ENCODE peak calls at places on chromosome 5, in seven cellular contexts. G is PC-3, D is choroid plexus epithelial cell, I is BJ, M is GM12864, U is HFFc6, K is A673. Y is an unnamed sample.

GRCh38 chr5:150615141-150615699 is 25.2 kb upstream of the SYNPO start:
- DNase-seq in U (no peak), K (peak), M (no peak), D (peak), G (no peak), I (no peak), Y (no peak)

GRCh38 chr5:51651889-51652288 is 268.6 kb downstream of the ISL1 start:
- DNase-seq in I (peak), M (no peak), U (peak), D (no peak), K (peak), G (peak), Y (no peak)

GRCh38 chr5:16609412-16609811 is 7.4 kb downstream of the RETREG1 start:
- DNase-seq in D (no peak), I (no peak), G (no peak), U (no peak), K (no peak), M (no peak), Y (no peak)

GRCh38 chr5:177373806-177374205 is 10.4 kb upstream of the SLC34A1 start:
- DNase-seq in I (no peak), U (no peak), K (no peak), G (no peak), D (no peak), M (no peak), Y (no peak)

GRCh38 chr5:44770936-44771717 is 37.6 kb upstream of the MRPS30 start:
- DNase-seq in I (no peak), M (no peak), U (no peak), D (no peak), G (no peak), K (peak), Y (no peak)

GRCh38 chr5:135236951-135237791 is 161.9 kb downstream of the MACROH2A1 start:
- DNase-seq in I (no peak), U (no peak), G (no peak), M (no peak), K (no peak), D (no peak), Y (no peak)

GRCh38 chr5:174413520-174414314 is 310.7 kb upstream of the MSX2 start:
- DNase-seq in D (peak), G (peak), M (no peak), U (no peak), K (no peak), I (peak), Y (no peak)

GRCh38 chr5:66307647-66308257 is 163.7 kb downstream of the SREK1 start:
- DNase-seq in M (peak), K (peak), G (peak), I (peak), D (peak), U (peak), Y (peak)

GRCh38 chr5:8234179-8234578 is 365.2 kb downstream of the MTRR start:
- DNase-seq in D (no peak), M (no peak), I (no peak), G (no peak), K (no peak), U (no peak), Y (no peak)

GRCh38 chr5:56409331-56410190 is 176.4 kb upstream of the ANKRD55 start:
- DNase-seq in I (no peak), K (peak), D (peak), M (no peak), U (peak), G (peak), Y (no peak)

GRCh38 chr5:131783357-131783756 is 13.5 kb downstream of the FNIP1 start:
- DNase-seq in G (no peak), M (no peak), D (no peak), I (no peak), U (no peak), K (no peak), Y (no peak)

GRCh38 chr5:167217097-167217743 is 1074.2 kb upstream of the WWC1 start:
- DNase-seq in M (no peak), I (no peak), K (peak), U (no peak), D (peak), G (no peak), Y (no peak)

GRCh38 chr5:41345295-41345694 is 132.0 kb upstream of the C6 start:
- DNase-seq in M (no peak), I (no peak), U (no peak), G (no peak), K (no peak), D (peak), Y (no peak)

GRCh38 chr5:137822158-137822764 is 45.4 kb upstream of the MYOT start:
- DNase-seq in I (no peak), K (peak), U (peak), M (no peak), G (peak), D (peak), Y (peak)

GRCh38 chr5:31383734-31384133 is 148.2 kb downstream of the DROSHA start:
- DNase-seq in I (no peak), U (no peak), K (no peak), M (no peak), G (no peak), D (no peak), Y (no peak)

GRCh38 chr5:132050661-132051371 is 9.6 kb upstream of the IL3 start:
- DNase-seq in D (no peak), U (no peak), M (no peak), I (no peak), G (no peak), K (no peak), Y (no peak)

GRCh38 chr5:19408149-19408548 is 579.9 kb downstream of the CDH18 start:
- DNase-seq in I (no peak), U (no peak), G (no peak), K (no peak), D (no peak), M (no peak), Y (no peak)

GRCh38 chr5:56977034-56977433 is 25.1 kb upstream of the MIER3 start:
- DNase-seq in I (no peak), M (no peak), G (no peak), U (no peak), D (no peak), K (no peak), Y (no peak)

GRCh38 chr5:138352722-138353549 is 451 bp downstream of the KDM3B start:
- DNase-seq in U (peak), K (peak), M (no peak), G (peak), I (no peak), D (peak), Y (peak)

GRCh38 chr5:97383996-97384395 is 200.9 kb upstream of the RIOK2 start:
- DNase-seq in M (no peak), D (peak), G (peak), K (no peak), U (peak), I (peak), Y (no peak)

GRCh38 chr5:68708842-68709170 is 385.0 kb upstream of the SLC30A5 start:
- DNase-seq in G (no peak), K (no peak), D (no peak), M (no peak), I (no peak), U (no peak), Y (no peak)

GRCh38 chr5:75568202-75568601 is 43.1 kb upstream of the ANKDD1B start:
- DNase-seq in G (no peak), D (peak), M (no peak), U (no peak), I (no peak), K (no peak), Y (no peak)

GRCh38 chr5:77032635-77033034 is 2.4 kb downstream of the AGGF1 start:
- DNase-seq in D (no peak), M (no peak), I (no peak), K (no peak), U (no peak), G (no peak), Y (no peak)

GRCh38 chr5:172168311-172168710 is 19.7 kb downstream of the STK10 start:
- DNase-seq in D (no peak), M (no peak), G (no peak), U (no peak), I (no peak), K (no peak), Y (no peak)

GRCh38 chr5:83919071-83920041 is 198.7 kb upstream of the HAPLN1 start:
- DNase-seq in M (no peak), K (no peak), U (no peak), G (no peak), I (no peak), D (peak), Y (no peak)

GRCh38 chr5:28766565-28767158 is 1728.3 kb upstream of the CDH9 start:
- DNase-seq in U (peak), G (peak), M (no peak), I (no peak), D (peak), K (peak), Y (peak)

GRCh38 chr5:7010578-7010977 is 297.3 kb downstream of the TENT4A start:
- DNase-seq in D (no peak), U (no peak), K (peak), G (peak), M (no peak), I (no peak), Y (peak)

GRCh38 chr5:11863920-11864319 is 40.3 kb downstream of the CTNND2 start:
- DNase-seq in M (no peak), D (no peak), U (no peak), G (no peak), I (no peak), K (no peak), Y (no peak)

GRCh38 chr5:149561848-149562247 is 10.6 kb upstream of the CSNK1A1 start:
- DNase-seq in I (peak), K (peak), G (peak), D (peak), U (peak), M (no peak), Y (no peak)

GRCh38 chr5:69517763-69518212 is 25.2 kb downstream of the OCLN start:
- DNase-seq in U (no peak), G (peak), M (no peak), D (peak), I (no peak), K (no peak), Y (no peak)

GRCh38 chr5:77213601-77214000 is 3.1 kb downstream of the PDE8B start:
- DNase-seq in I (no peak), M (no peak), D (no peak), G (no peak), K (peak), U (no peak), Y (no peak)

GRCh38 chr5:59745422-59745863 is 148.1 kb downstream of the PDE4D start:
- DNase-seq in I (no peak), G (peak), U (peak), M (no peak), D (peak), K (peak), Y (no peak)

GRCh38 chr5:157366741-157367684 is 93.0 kb upstream of the NIPAL4 start:
- DNase-seq in G (peak), I (peak), U (peak), K (peak), M (no peak), D (peak), Y (peak)

GRCh38 chr5:137754961-137755762 is 999 bp upstream of the HNRNPA0 start:
- DNase-seq in M (no peak), G (no peak), K (no peak), I (no peak), D (no peak), U (no peak), Y (no peak)

GRCh38 chr5:61229416-61229815 is 67.1 kb upstream of the SMIM15 start:
- DNase-seq in I (no peak), U (no peak), D (peak), K (no peak), M (no peak), G (no peak), Y (no peak)

GRCh38 chr5:147303976-147304375 is 69.2 kb downstream of the STK32A start:
- DNase-seq in D (peak), K (no peak), U (peak), G (peak), I (peak), M (no peak), Y (no peak)

DNA sequence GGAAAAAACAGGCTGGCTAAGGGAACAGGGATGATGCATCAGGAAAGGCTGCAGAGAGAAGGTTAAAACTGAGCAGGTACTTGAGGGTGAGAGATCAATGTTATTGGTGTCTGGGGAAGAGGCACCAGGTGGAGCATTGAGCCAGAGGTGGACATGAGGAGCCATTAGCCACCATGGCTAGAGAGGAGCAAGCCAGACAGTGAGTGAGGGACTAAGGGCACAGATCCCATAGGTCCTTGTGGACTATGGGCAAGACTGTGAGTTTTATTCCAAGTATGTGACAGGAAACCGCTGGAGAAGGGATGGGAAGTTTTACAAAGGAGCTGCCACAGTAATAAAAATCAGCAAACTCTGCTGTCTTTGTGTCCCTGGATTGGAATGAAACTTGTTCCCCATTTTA is 349.9 kb downstream of the ENC1 start:
- DNase-seq in M (no peak), I (no peak), K (no peak), U (peak), D (no peak), G (no peak), Y (no peak)
- TF ChIP-seq CTCF in M (no peak), I (no peak), K (no peak), U (no peak), D (no peak), G (no peak), Y (no peak)

GRCh38 chr5:94157704-94158608 is 416.6 kb upstream of the POU5F2 start:
- DNase-seq in U (no peak), K (no peak), D (no peak), I (no peak), M (no peak), G (no peak), Y (no peak)

GRCh38 chr5:94153736-94154450 is 412.5 kb upstream of the POU5F2 start:
- DNase-seq in U (no peak), G (no peak), D (peak), M (no peak), K (peak), I (no peak), Y (no peak)

GRCh38 chr5:94154672-94155071 is 413.3 kb upstream of the POU5F2 start:
- DNase-seq in D (no peak), M (no peak), K (no peak), G (no peak), I (no peak), U (no peak), Y (no peak)

GRCh38 chr5:94159144-94159543 is 417.7 kb upstream of the POU5F2 start:
- DNase-seq in M (no peak), I (no peak), D (no peak), G (no peak), K (peak), U (no peak), Y (no peak)
- TF ChIP-seq CTCF in M (peak), I (no peak), D (no peak), G (peak), K (peak), U (peak), Y (no peak)

GRCh38 chr5:910769-911160 is 18.1 kb downstream of the TRIP13 start:
- DNase-seq in K (no peak), G (no peak), U (no peak), M (no peak), I (no peak), D (no peak), Y (no peak)

GRCh38 chr5:911601-912000 is 18.9 kb downstream of the TRIP13 start:
- DNase-seq in M (no peak), K (no peak), U (peak), G (peak), I (no peak), D (peak), Y (no peak)

GRCh38 chr5:914612-915011 is 21.9 kb downstream of the TRIP13 start:
- DNase-seq in I (no peak), K (no peak), D (no peak), G (no peak), U (no peak), M (no peak), Y (no peak)

GRCh38 chr5:914174-914573 is 21.5 kb downstream of the TRIP13 start:
- DNase-seq in K (no peak), D (no peak), U (no peak), G (no peak), I (no peak), M (no peak), Y (no peak)

GRCh38 chr5:912356-913091 is 19.8 kb downstream of the TRIP13 start:
- DNase-seq in G (peak), I (peak), U (peak), K (peak), D (peak), M (no peak), Y (no peak)
- TF ChIP-seq CTCF in G (peak), I (no peak), U (peak), K (peak), D (peak), M (no peak), Y (no peak)

DNA sequence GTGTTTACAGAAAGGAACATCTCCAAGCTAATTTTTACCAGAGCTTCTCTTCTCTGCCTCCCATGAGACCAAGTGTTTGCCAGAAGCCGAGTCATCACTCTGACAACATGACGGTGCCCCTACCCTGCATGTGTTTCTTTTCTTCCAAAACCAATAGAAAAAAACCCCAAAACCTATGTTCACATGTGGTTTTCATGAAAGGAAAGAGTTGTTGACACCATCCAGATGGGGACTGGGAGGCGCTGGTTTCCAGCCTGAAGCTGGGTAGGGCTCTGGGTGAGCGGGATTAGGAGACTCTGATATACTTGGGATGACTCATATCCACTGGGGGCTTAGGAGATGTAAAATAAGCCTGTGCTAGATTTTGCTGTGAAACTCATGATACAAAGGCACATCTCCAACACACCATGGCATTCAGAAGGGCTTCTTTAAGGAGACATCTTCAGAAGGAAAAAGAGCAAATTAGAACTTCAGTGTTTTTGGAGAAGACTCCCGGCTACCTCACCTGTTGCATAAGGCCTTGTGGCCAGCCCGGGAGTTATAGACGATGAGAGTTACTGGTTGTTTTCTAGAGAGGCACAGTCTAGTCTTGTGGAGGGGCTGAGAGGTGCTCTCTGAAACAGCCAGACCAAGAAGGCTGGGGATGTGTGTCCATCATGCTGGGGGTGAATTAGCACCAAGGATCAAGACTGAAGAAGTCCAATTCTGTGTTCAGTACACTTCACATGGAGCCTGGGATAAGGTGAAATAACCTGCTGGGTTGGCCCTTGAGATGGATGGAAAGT is 108.9 kb upstream of the LHFPL2 start:
- DNase-seq in I (peak), G (peak), M (no peak), U (peak), K (peak), D (peak), Y (no peak)
- TF ChIP-seq CTCF in I (no peak), G (no peak), M (no peak), U (no peak), K (no peak), D (no peak), Y (no peak)

DNA sequence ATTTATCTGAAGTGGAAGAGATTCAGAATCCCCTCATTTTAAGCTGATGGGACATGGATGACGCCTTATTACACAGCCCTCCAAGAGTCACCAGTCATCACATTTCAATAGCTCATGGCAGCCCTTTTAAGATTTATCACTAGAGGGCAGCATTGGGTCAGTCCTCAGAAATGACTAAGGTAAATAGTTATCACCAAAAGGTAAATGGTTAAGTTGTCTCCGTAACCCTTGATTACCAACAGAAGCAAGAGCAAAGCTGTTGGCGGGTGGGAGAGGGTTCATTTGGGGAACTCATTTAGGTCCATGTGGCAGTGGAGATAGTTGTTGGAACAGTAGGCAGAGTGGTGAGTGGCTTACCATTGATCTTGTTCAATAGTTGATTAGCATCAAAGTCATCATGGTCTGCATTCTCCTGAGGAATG is 12.0 kb upstream of the C9 start:
- DNase-seq in G (peak), K (peak), D (peak), I (no peak), U (peak), M (peak), Y (peak)
- TF ChIP-seq CTCF in G (peak), K (peak), D (peak), I (peak), U (peak), M (peak), Y (peak)